ENCODE peak calls at places on chromosomes 12 and 14, in five cellular contexts. S, K, E, M and T are unnamed samples.

GRCh38 chr12:53612978-53613377 is 13.2 kb downstream of the ATF7 start:
- DNase-seq in S (no peak), K (no peak), E (no peak), M (no peak), T (no peak)

GRCh38 chr14:26766726-26767125 is 168.9 kb upstream of the NOVA1 start:
- DNase-seq in S (no peak), K (no peak), E (no peak), M (no peak), T (no peak)

GRCh38 chr14:20428802-20429201 is 7.2 kb downstream of the KLHL33 start:
- DNase-seq in S (no peak), K (no peak), E (no peak), M (no peak), T (peak; percentile 80)

GRCh38 chr14:92470215-92470614 is 43.4 kb upstream of the RIN3 start:
- DNase-seq in S (no peak), K (no peak), E (no peak), M (peak; percentile 94), T (no peak)

GRCh38 chr14:51479584-51480305 is 172.0 kb upstream of the FRMD6 start:
- DNase-seq in S (no peak), K (no peak), E (no peak), M (peak; percentile 53), T (no peak)

GRCh38 chr14:91244501-91244901 is at the start of gene GPR68:
- DNase-seq in S (no peak), K (peak; percentile 71), E (peak; percentile 82), M (peak; percentile 76), T (peak; percentile 79)

GRCh38 chr12:121535150-121536057 is 45.4 kb downstream of the KDM2B start:
- DNase-seq in S (no peak), K (no peak), E (no peak), M (no peak), T (no peak)

GRCh38 chr14:68397827-68398226 is 395.0 kb downstream of the ZFP36L1 start:
- DNase-seq in S (no peak), K (no peak), E (no peak), M (peak; percentile 82), T (peak; percentile 74)

GRCh38 chr14:67199016-67199415 is 9.8 kb downstream of the GARIN2 start:
- DNase-seq in S (no peak), K (no peak), E (no peak), M (peak; percentile 15), T (no peak)

GRCh38 chr14:74085047-74085637 is 386 bp downstream of the LIN52 start:
- DNase-seq in S (no peak), K (peak; percentile 73), E (no peak), M (peak; percentile 62), T (no peak)

GRCh38 chr12:94845110-94845509 is 158.4 kb downstream of the NDUFA12 start:
- DNase-seq in S (no peak), K (no peak), E (no peak), M (no peak), T (no peak)

GRCh38 chr14:49621114-49621881 is 699 bp downstream of the MGAT2 start:
- DNase-seq in S (peak; percentile 73), K (peak; percentile 79), E (peak; percentile 92), M (peak; percentile 68), T (peak; percentile 97)

GRCh38 chr14:52801014-52801708 is 9.8 kb upstream of the GNPNAT1 start:
- DNase-seq in S (no peak), K (no peak), E (no peak), M (peak; percentile 93), T (no peak)

GRCh38 chr14:69695664-69696527 is 71.0 kb upstream of the SRSF5 start:
- DNase-seq in S (no peak), K (peak; percentile 78), E (no peak), M (peak; percentile 65), T (peak; percentile 87)

GRCh38 chr12:6788972-6789905 is at the start of gene CD4:
- DNase-seq in S (no peak), K (no peak), E (peak; percentile 92), M (no peak), T (peak; percentile 89)

GRCh38 chr14:97251423-97252155 is 454.4 kb downstream of the VRK1 start:
- DNase-seq in S (no peak), K (peak; percentile 39), E (no peak), M (peak; percentile 19), T (no peak)

GRCh38 chr12:4535871-4536270 is 2.8 kb upstream of the RAD51AP1 start:
- DNase-seq in S (no peak), K (no peak), E (no peak), M (no peak), T (no peak)

GRCh38 chr14:64720190-64720589 is 16.0 kb downstream of the PLEKHG3 start:
- DNase-seq in S (peak; percentile 61), K (no peak), E (no peak), M (peak; percentile 94), T (no peak)

GRCh38 chr14:49420201-49420600 is 166.0 kb downstream of the RPS29 start:
- DNase-seq in S (no peak), K (no peak), E (no peak), M (no peak), T (no peak)

GRCh38 chr14:24677956-24678355 is 44.0 kb upstream of the GZMB start:
- DNase-seq in S (no peak), K (no peak), E (no peak), M (no peak), T (no peak)

GRCh38 chr12:81546811-81547210 is 212.3 kb downstream of the PPFIA2 start:
- DNase-seq in S (no peak), K (no peak), E (no peak), M (no peak), T (no peak)

GRCh38 chr12:79411791-79412190 is 279.0 kb downstream of the PAWR start:
- DNase-seq in S (no peak), K (no peak), E (no peak), M (no peak), T (no peak)

GRCh38 chr12:79408665-79409064 is 282.1 kb downstream of the PAWR start:
- DNase-seq in S (no peak), K (no peak), E (no peak), M (peak; percentile 29), T (no peak)

GRCh38 chr12:79407671-79408622 is 282.8 kb downstream of the PAWR start:
- DNase-seq in S (no peak), K (peak; percentile 72), E (no peak), M (peak; percentile 85), T (no peak)

GRCh38 chr12:79406993-79407392 is 283.8 kb downstream of the PAWR start:
- DNase-seq in S (no peak), K (no peak), E (no peak), M (no peak), T (no peak)

GRCh38 chr12:79409562-79409961 is 281.2 kb downstream of the PAWR start:
- DNase-seq in S (no peak), K (no peak), E (no peak), M (peak; percentile 93), T (no peak)
- H3K27ac ChIP-seq in S (peak overlapping the region; percentile 81), K (no peak overlapping the region), E (no peak overlapping the region), M (no peak overlapping the region), T (no peak overlapping the region)

GRCh38 chr14:29527286-29527685 is 400.4 kb downstream of the PRKD1 start:
- DNase-seq in S (no peak), K (no peak), E (no peak), M (no peak), T (no peak)

GRCh38 chr14:29518335-29518734 is 409.3 kb downstream of the PRKD1 start:
- DNase-seq in S (no peak), K (no peak), E (no peak), M (peak; percentile 5), T (no peak)

DNA sequence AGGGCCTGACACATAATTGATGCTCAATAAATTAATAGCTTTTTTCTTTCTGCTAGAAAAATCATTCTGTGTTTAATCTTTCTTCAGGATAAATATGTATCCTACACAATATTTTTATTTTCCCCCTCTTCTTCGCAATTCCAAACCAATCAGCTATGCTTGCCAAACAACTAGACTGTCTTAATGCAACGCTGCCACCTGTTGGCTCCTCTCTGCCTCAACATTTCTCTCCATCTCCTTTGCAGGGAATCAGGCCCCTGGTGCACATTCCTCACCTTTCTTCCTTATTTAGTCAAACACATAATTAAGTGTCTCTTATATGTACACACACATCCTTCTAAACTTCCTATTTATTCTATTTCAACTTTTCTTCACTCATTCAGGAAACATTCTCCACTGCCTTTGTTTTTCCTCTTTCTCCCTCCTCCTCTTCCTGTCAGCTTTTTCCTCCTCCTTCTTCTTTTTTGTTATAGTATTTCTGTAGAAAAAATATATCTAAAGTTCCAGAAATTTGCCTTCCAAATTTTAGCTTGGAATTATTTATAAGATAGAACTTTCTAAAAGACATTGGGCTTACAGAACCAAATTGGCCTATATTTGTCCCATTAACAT is 406.0 kb downstream of the PRKD1 start:
- DNase-seq in S (no peak), K (peak; percentile 62), E (no peak), M (peak; percentile 2), T (no peak)
- TF ChIP-seq CTCF in S (no peak), K (peak; percentile 76), E (no peak), M (peak; percentile 44), T (no peak)

GRCh38 chr14:54172114-54172513 is 215.5 kb upstream of the BMP4 start:
- DNase-seq in S (no peak), K (no peak), E (no peak), M (no peak), T (no peak)

GRCh38 chr14:54172562-54172961 is 215.9 kb upstream of the BMP4 start:
- DNase-seq in S (no peak), K (no peak), E (no peak), M (no peak), T (no peak)

GRCh38 chr14:54174437-54174836 is 217.8 kb upstream of the BMP4 start:
- DNase-seq in S (no peak), K (no peak), E (no peak), M (no peak), T (no peak)

GRCh38 chr14:54175298-54175942 is 218.8 kb upstream of the BMP4 start:
- DNase-seq in S (no peak), K (peak; percentile 83), E (no peak), M (peak; percentile 65), T (no peak)

GRCh38 chr14:54173782-54174181 is 217.2 kb upstream of the BMP4 start:
- DNase-seq in S (no peak), K (no peak), E (no peak), M (peak; percentile 54), T (no peak)
- H3K4me3 ChIP-seq in S (no peak overlapping the region), K (no peak overlapping the region), E (no peak overlapping the region), M (no peak overlapping the region), T (no peak overlapping the region)

GRCh38 chr12:71708658-71709057 is 22.8 kb downstream of the TMEM19 start:
- DNase-seq in S (no peak), K (no peak), E (no peak), M (peak; percentile 22), T (no peak)

GRCh38 chr12:71704920-71705319 is 19.0 kb downstream of the TMEM19 start:
- DNase-seq in S (no peak), K (no peak), E (no peak), M (no peak), T (no peak)

DNA sequence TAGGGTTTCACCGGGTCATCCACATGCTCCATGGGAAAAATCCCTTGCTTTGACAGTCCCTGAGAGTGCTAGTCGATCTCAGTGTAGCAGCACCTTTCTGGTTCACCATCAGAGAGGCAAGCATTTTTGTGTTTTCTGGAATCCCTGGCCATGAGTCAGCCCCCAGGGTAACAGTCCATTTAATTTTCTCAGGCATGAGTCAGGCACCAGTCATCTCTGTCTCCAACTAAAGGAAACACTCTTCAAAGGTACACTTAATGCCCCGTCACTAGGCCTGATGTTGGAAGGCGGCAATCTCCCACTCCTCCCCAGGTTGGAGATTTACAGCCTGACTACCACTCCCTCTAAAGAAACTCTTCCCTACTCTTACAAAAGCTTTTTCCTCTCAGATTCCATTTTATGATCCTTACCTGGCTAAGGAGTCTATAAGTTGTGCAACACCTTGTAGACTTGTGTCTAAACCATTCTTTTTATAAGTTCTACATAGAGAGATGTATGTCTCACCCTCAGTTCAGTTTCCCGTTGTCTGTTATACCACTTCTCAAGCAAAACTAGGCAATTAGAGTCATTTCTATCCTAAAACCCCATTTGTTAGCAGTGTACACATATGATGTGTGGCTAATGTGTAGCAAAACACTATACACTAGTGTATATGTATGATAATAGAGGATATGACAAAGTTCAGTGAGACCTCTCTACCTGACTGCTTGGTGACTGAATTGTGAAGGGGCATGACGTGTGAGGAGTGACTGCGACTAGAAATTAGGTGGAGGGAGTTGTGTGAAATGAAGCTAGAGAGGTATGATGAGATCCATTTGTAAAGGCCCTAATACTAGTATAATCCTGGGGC is 24.6 kb downstream of the TMEM19 start:
- DNase-seq in S (no peak), K (no peak), E (no peak), M (peak; percentile 93), T (no peak)
- H3K27ac ChIP-seq in S (no peak overlapping the region), K (no peak overlapping the region), E (no peak overlapping the region), M (no peak overlapping the region), T (no peak overlapping the region)